ENCODE peak calls at places on chromosomes 6 and 20, in nine cellular contexts. L, Y, A, U, K, E, D, F and O are unnamed samples.
A peak's percentile ranks its signal among the peaks of the same experiment; 100 is the strongest.

GRCh38 chr20:38202153-38202981 is 37.3 kb upstream of the TGM2 start:
- DNase-seq in K (no peak), D (no peak), U (no peak), F (no peak), Y (no peak), E (no peak), A (no peak), L (no peak), O (no peak)

GRCh38 chr20:53826597-53827291 is 233.1 kb upstream of the ZNF217 start:
- DNase-seq in F (no peak), L (no peak), D (no peak), E (no peak), U (peak; percentile 56), A (peak; percentile 11), Y (no peak), K (no peak), O (no peak)

GRCh38 chr20:32429745-32430360 is 71.7 kb downstream of the ASXL1 start:
- DNase-seq in A (no peak), D (no peak), K (no peak), U (no peak), L (no peak), Y (no peak), E (no peak), F (no peak), O (no peak)

GRCh38 chr20:50416930-50417329 is 93.3 kb upstream of the PTPN1 start:
- DNase-seq in F (no peak), U (no peak), E (no peak), A (no peak), K (no peak), D (no peak), L (no peak), Y (no peak), O (no peak)

GRCh38 chr6:52155791-52156576 is 30.2 kb upstream of the IL17A start:
- DNase-seq in Y (no peak), U (no peak), L (peak; percentile 27), E (no peak), K (no peak), F (peak; percentile 9), A (peak; percentile 44), D (no peak), O (no peak)

GRCh38 chr20:9634327-9634726 is 119.9 kb downstream of the LAMP5 start:
- DNase-seq in L (no peak), F (no peak), D (no peak), A (no peak), E (no peak), U (no peak), K (no peak), Y (no peak), O (no peak)

GRCh38 chr6:152642578-152643375 is 5.6 kb upstream of the SYNE1 start:
- DNase-seq in K (no peak), F (peak; percentile 59), L (peak; percentile 59), E (peak; percentile 60), U (peak; percentile 37), A (peak; percentile 30), D (peak; percentile 31), Y (peak; percentile 2), O (peak; percentile 82)

GRCh38 chr6:138278326-138278725 is 60.0 kb upstream of the PBOV1 start:
- DNase-seq in U (no peak), E (peak; percentile 63), F (no peak), K (no peak), A (peak; percentile 23), Y (no peak), L (no peak), D (no peak), O (no peak)

GRCh38 chr6:84752118-84752850 is 12.1 kb downstream of the TBX18 start:
- DNase-seq in D (no peak), A (peak; percentile 42), Y (no peak), K (no peak), F (no peak), L (no peak), E (no peak), U (no peak), O (no peak)

GRCh38 chr6:7238900-7239589 is 74.0 kb downstream of the SSR1 start:
- DNase-seq in A (peak; percentile 76), F (peak; percentile 66), Y (peak; percentile 61), L (peak; percentile 79), U (peak; percentile 85), K (peak; percentile 65), D (peak; percentile 67), E (peak; percentile 83), O (peak; percentile 93)

GRCh38 chr6:168057836-168058235 is 21.2 kb downstream of the FRMD1 start:
- DNase-seq in A (no peak), Y (no peak), K (no peak), L (no peak), F (no peak), D (no peak), E (no peak), U (no peak), O (peak; percentile 63)

GRCh38 chr20:62740286-62741141 is 31.9 kb downstream of the NTSR1 start:
- DNase-seq in K (peak; percentile 77), D (no peak), F (peak; percentile 85), Y (peak; percentile 77), E (no peak), A (peak; percentile 96), L (peak; percentile 89), U (peak; percentile 53), O (peak; percentile 66)

GRCh38 chr20:37911838-37912273 is 8.9 kb downstream of the VSTM2L start:
- DNase-seq in L (no peak), U (no peak), Y (no peak), A (peak; percentile 68), E (peak; percentile 52), F (no peak), K (no peak), D (no peak), O (peak; percentile 77)

GRCh38 chr20:4119854-4120209 is 104.5 kb upstream of the RNF24 start:
- DNase-seq in U (no peak), L (no peak), D (no peak), K (no peak), Y (no peak), F (no peak), E (no peak), A (no peak), O (no peak)

GRCh38 chr6:21371676-21372161 is 221.8 kb upstream of the SOX4 start:
- DNase-seq in D (no peak), Y (no peak), L (no peak), F (no peak), U (no peak), A (peak; percentile 23), K (no peak), E (no peak), O (no peak)

GRCh38 chr6:134853111-134854055 is 96.5 kb downstream of the ALDH8A1 start:
- DNase-seq in Y (no peak), D (no peak), E (no peak), U (no peak), F (no peak), A (peak; percentile 56), L (no peak), K (no peak), O (no peak)

GRCh38 chr20:37823276-37823980 is 79.5 kb upstream of the VSTM2L start:
- DNase-seq in U (no peak), L (peak; percentile 23), A (peak; percentile 13), K (no peak), F (no peak), E (no peak), Y (no peak), D (no peak), O (no peak)

GRCh38 chr6:34285571-34285970 is 36.8 kb upstream of the SMIM29 start:
- DNase-seq in Y (no peak), U (no peak), D (no peak), E (no peak), L (no peak), A (no peak), F (peak; percentile 49), K (no peak), O (no peak)

GRCh38 chr6:37170273-37171140 is 555 bp downstream of the PIM1 start:
- DNase-seq in F (peak; percentile 45), A (peak; percentile 50), K (peak; percentile 54), D (peak; percentile 62), L (peak; percentile 47), U (peak; percentile 60), Y (peak; percentile 30), E (peak; percentile 40), O (peak; percentile 79)

GRCh38 chr20:2289475-2289874 is 6.3 kb upstream of the TGM3 start:
- DNase-seq in F (no peak), D (no peak), K (no peak), U (no peak), L (no peak), E (no peak), Y (no peak), A (no peak), O (no peak)

GRCh38 chr6:54737247-54737646 is 109.3 kb upstream of the FAM83B start:
- DNase-seq in A (peak; percentile 14), U (peak; percentile 3), L (peak; percentile 9), E (peak; percentile 29), K (no peak), F (no peak), Y (no peak), D (no peak), O (no peak)

GRCh38 chr6:80182291-80182690 is 75.8 kb downstream of the BCKDHB start:
- DNase-seq in Y (no peak), E (no peak), F (peak; percentile 75), U (no peak), A (peak; percentile 74), K (no peak), L (no peak), D (no peak), O (no peak)

GRCh38 chr6:63572733-63573139 is 456 bp downstream of the LOC128125822 start:
- DNase-seq in Y (no peak), K (no peak), D (no peak), A (no peak), L (peak; percentile 30), U (peak; percentile 39), E (peak; percentile 11), F (no peak), O (no peak)

GRCh38 chr20:25624500-25624939 is 706 bp upstream of the NANP start:
- DNase-seq in K (no peak), U (no peak), L (no peak), D (no peak), Y (no peak), F (no peak), A (no peak), E (no peak), O (no peak)

GRCh38 chr6:89348372-89348771 is 4.2 kb downstream of the UBE2J1 start:
- DNase-seq in Y (no peak), F (no peak), U (no peak), K (no peak), L (no peak), E (no peak), A (peak; percentile 59), D (no peak), O (no peak)

GRCh38 chr6:170437719-170438401 is 115.2 kb downstream of the PSMB1 start:
- DNase-seq in E (no peak), U (no peak), F (no peak), K (no peak), D (no peak), L (no peak), Y (no peak), A (no peak), O (no peak)

GRCh38 chr6:27091661-27092315 is 155.7 kb upstream of the PRSS16 start:
- DNase-seq in U (peak; percentile 8), K (peak; percentile 13), L (peak; percentile 57), Y (no peak), F (peak; percentile 56), D (no peak), A (peak; percentile 94), E (peak; percentile 69), O (no peak)

GRCh38 chr6:11654876-11655275 is 117.3 kb downstream of the TMEM170B start:
- DNase-seq in K (no peak), D (no peak), F (peak; percentile 41), Y (no peak), L (no peak), U (no peak), E (no peak), A (peak; percentile 66), O (no peak)

GRCh38 chr6:150681992-150682391 is 82.3 kb downstream of the PLEKHG1 start:
- DNase-seq in L (no peak), D (no peak), A (no peak), F (no peak), K (no peak), U (no peak), Y (no peak), E (no peak), O (no peak)

GRCh38 chr20:42041000-42041565 is 422.9 kb upstream of the CHD6 start:
- DNase-seq in L (no peak), K (no peak), F (no peak), A (no peak), D (no peak), U (no peak), E (peak; percentile 41), Y (no peak), O (no peak)

GRCh38 chr20:48822879-48823385 is 4.9 kb downstream of the PREX1 start:
- DNase-seq in L (no peak), A (no peak), D (no peak), Y (no peak), E (no peak), U (no peak), F (no peak), K (peak; percentile 40), O (no peak)